ENCODE peak calls at places on chromosomes 11 and 22, in seven cellular contexts. R, T, S, D, N, Y and M are unnamed samples.

GRCh38 chr11:69278091-69278867 is 15.7 kb upstream of the MYEOV start:
- DNase-seq in T (no peak), D (no peak), Y (peak; percentile 85), N (peak; percentile 89), S (no peak), R (peak; percentile 71), M (no peak)

GRCh38 chr22:29654420-29654819 is 51.0 kb downstream of the NF2 start:
- DNase-seq in N (no peak), R (no peak), T (no peak), S (no peak), Y (no peak), D (no peak), M (no peak)

GRCh38 chr22:36985490-36985889 is 33.8 kb downstream of the TST start:
- DNase-seq in T (no peak), S (no peak), R (no peak), N (no peak), D (no peak), Y (no peak), M (no peak)

GRCh38 chr11:64545605-64546004 is 45.4 kb upstream of the SLC22A12 start:
- DNase-seq in Y (no peak), N (no peak), R (peak; percentile 47), S (no peak), T (no peak), D (no peak), M (no peak)

GRCh38 chr11:71431271-71431670 is 16.9 kb downstream of the DHCR7 start:
- DNase-seq in N (no peak), S (no peak), Y (no peak), R (no peak), D (no peak), T (no peak), M (no peak)

GRCh38 chr11:7892059-7892699 is 38.9 kb downstream of the OR10A6 start:
- DNase-seq in Y (no peak), D (no peak), T (no peak), R (no peak), N (no peak), S (no peak), M (no peak)

GRCh38 chr11:29310016-29310415 is 706.8 kb downstream of the KCNA4 start:
- DNase-seq in T (no peak), N (no peak), R (no peak), S (no peak), Y (no peak), D (no peak), M (no peak)

GRCh38 chr11:130089669-130090063 is 20.0 kb downstream of the APLP2 start:
- DNase-seq in S (no peak), N (no peak), D (no peak), T (no peak), Y (no peak), R (no peak), M (no peak)

GRCh38 chr11:3090096-3090901 is 33.1 kb upstream of the CARS1 start:
- DNase-seq in S (no peak), N (no peak), D (no peak), R (no peak), T (no peak), Y (no peak), M (peak; percentile 20)

GRCh38 chr22:19178065-19178658 is 374 bp downstream of the SLC25A1 start:
- DNase-seq in D (peak; percentile 67), N (peak; percentile 66), R (peak; percentile 90), S (peak; percentile 58), T (peak; percentile 59), Y (no peak), M (no peak)

GRCh38 chr11:70547386-70547785 is 149.1 kb downstream of the CTTN start:
- DNase-seq in Y (no peak), R (peak; percentile 31), N (no peak), T (no peak), D (no peak), S (no peak), M (no peak)

GRCh38 chr11:114651145-114651718 is 27.1 kb upstream of the NXPE2 start:
- DNase-seq in S (no peak), T (no peak), R (no peak), Y (no peak), D (no peak), N (peak; percentile 59), M (no peak)

GRCh38 chr11:114147389-114148382 is 88.2 kb downstream of the ZBTB16 start:
- DNase-seq in Y (no peak), D (no peak), N (no peak), R (no peak), S (no peak), T (no peak), M (no peak)

GRCh38 chr11:133545199-133545709 is 13.0 kb upstream of the OPCML start:
- DNase-seq in D (peak; percentile 66), S (no peak), Y (no peak), T (no peak), R (no peak), N (no peak), M (no peak)

GRCh38 chr11:911031-911889 is 650 bp upstream of the CHID1 start:
- DNase-seq in R (peak; percentile 76), S (peak; percentile 39), T (peak; percentile 21), N (peak; percentile 41), D (peak; percentile 72), Y (no peak), M (peak; percentile 64)

GRCh38 chr11:109765709-109766311 is 327.4 kb upstream of the ZC3H12C start:
- DNase-seq in T (no peak), D (no peak), N (no peak), R (no peak), Y (no peak), S (no peak), M (no peak)

GRCh38 chr11:133531971-133532651 is at the start of gene OPCML:
- DNase-seq in T (no peak), S (no peak), Y (no peak), R (no peak), N (no peak), D (peak; percentile 64), M (peak; percentile 59)

GRCh38 chr11:86515297-86516094 is 140.8 kb downstream of the CCDC81 start:
- DNase-seq in R (no peak), Y (no peak), T (no peak), N (no peak), D (no peak), S (no peak), M (no peak)